ENCODE peak calls at places on chromosomes 4 and X, in nine cellular contexts. K is cardiac muscle cell, J is PC-3, P is WTC11, Z is fibroblast of mammary gland, S is transverse colon, I is IMR-90, O is choroid plexus epithelial cell, E is breast epithelium. L is an unnamed sample.

GRCh38 chrX:24946369-24946768 is 69.4 kb downstream of the ARX start:
- DNase-seq in K (no peak), J (no peak), P (no peak), Z (no peak), S (no peak), I (no peak), O (no peak), E (no peak), L (no peak)

GRCh38 chr4:108010167-108010566 is 20.5 kb downstream of the HADH start:
- DNase-seq in K (no peak), J (peak; percentile 39), P (no peak), Z (peak; percentile 88), S (no peak), I (peak; percentile 89), O (peak; percentile 67), E (no peak), L (no peak)

GRCh38 chrX:134717698-134718328 is 59.5 kb upstream of the PLAC1 start:
- DNase-seq in K (no peak), J (peak; percentile 53), P (no peak), Z (peak; percentile 68), S (no peak), I (peak; percentile 68), O (peak; percentile 10), E (no peak), L (peak; percentile 17)

GRCh38 chrX:7202206-7202605 is 54.3 kb upstream of the PUDP start:
- DNase-seq in K (no peak), J (peak; percentile 65), P (no peak), Z (no peak), S (no peak), I (no peak), O (peak; percentile 57), E (no peak), L (no peak)

GRCh38 chr4:173360587-173361221 is 10.1 kb upstream of the SAP30 start:
- DNase-seq in K (peak; percentile 13), J (peak; percentile 33), P (no peak), Z (no peak), S (no peak), I (peak; percentile 25), O (peak; percentile 46), E (no peak), L (no peak)

GRCh38 chr4:5730993-5731975 is 20.3 kb downstream of the EVC start:
- DNase-seq in K (no peak), J (no peak), P (no peak), Z (peak; percentile 49), S (no peak), I (no peak), O (no peak), E (no peak), L (no peak)

GRCh38 chr4:26099967-26100366 is 185.9 kb downstream of the SMIM20 start:
- DNase-seq in K (no peak), J (no peak), P (no peak), Z (no peak), S (no peak), I (no peak), O (no peak), E (no peak), L (no peak)

GRCh38 chr4:123624959-123625358 is 228.4 kb downstream of the SPRY1 start:
- DNase-seq in K (no peak), J (no peak), P (no peak), Z (no peak), S (no peak), I (no peak), O (no peak), E (no peak), L (no peak)

GRCh38 chrX:9144643-9145290 is 110.8 kb upstream of the FAM9B start:
- DNase-seq in K (no peak), J (no peak), P (no peak), Z (peak; percentile 40), S (no peak), I (no peak), O (peak; percentile 40), E (no peak), L (no peak)

GRCh38 chrX:136047969-136048368 is 62.7 kb downstream of the SLC9A6 start:
- DNase-seq in K (no peak), J (peak; percentile 37), P (no peak), Z (peak; percentile 77), S (no peak), I (peak; percentile 55), O (peak; percentile 38), E (no peak), L (no peak)

GRCh38 chr4:135670548-135670947 is 1469.0 kb upstream of the PABPC4L start:
- DNase-seq in K (no peak), J (no peak), P (no peak), Z (no peak), S (no peak), I (no peak), O (no peak), E (no peak), L (no peak)

GRCh38 chr4:6232836-6233785 is 32.8 kb upstream of the JAKMIP1 start:
- DNase-seq in K (no peak), J (no peak), P (no peak), Z (no peak), S (no peak), I (no peak), O (no peak), E (peak; percentile 37), L (no peak)

DNA sequence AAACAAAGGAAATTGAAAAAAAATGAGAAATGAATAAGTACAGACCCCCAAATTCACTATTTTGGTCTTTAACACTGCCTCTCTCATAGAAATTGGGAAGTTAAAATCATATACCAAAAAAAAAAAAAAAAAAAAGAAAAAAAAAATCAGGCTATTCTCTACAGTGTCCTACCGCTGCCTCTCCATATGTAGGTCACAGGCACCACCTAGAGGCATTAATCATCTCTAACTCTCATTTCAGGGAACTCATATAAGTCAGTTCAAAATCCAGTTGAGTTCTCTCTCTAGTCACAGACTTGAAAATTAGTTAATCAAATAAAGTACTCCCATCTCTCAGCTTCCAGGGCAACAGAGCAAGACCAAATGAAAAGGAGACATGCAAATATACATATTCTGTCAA is 47.9 kb downstream of the COX18 start:
- DNase-seq in K (peak; percentile 58), J (peak; percentile 80), P (no peak), Z (peak; percentile 51), S (no peak), I (peak; percentile 31), O (peak; percentile 87), E (no peak), L (peak; percentile 8)
- TF ChIP-seq CTCF in K (peak; percentile 49), J (peak; percentile 85), P (no peak), Z (peak; percentile 27), S (no peak), I (peak; percentile 49), O (peak; percentile 65), E (peak; percentile 22), L (peak; percentile 22)

DNA sequence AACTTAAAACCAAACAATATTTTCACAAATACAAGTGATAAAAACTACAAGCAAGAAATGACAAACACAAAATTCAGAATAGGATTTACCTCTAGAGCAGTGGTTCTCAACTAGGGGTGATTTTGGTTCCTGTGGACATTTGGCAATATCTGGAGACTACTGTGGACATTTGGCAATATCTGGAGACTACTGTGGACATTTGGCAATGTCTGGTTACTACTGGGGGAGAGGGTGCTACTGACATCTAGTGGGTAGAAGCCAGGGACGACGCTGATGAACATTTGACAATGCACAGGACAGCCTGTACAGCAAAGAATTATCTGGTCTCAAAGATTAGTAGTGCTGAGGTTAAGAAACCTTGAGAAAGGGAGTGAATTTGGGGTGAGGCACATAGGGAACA is 169.8 kb downstream of the CLCN4 start:
- DNase-seq in K (no peak), J (peak; percentile 52), P (no peak), Z (peak; percentile 68), S (no peak), I (peak; percentile 43), O (peak; percentile 71), E (no peak), L (no peak)
- TF ChIP-seq CTCF in K (peak; percentile 41), J (peak; percentile 56), P (no peak), Z (peak; percentile 55), S (no peak), I (peak; percentile 46), O (peak; percentile 70), E (no peak), L (no peak)

DNA sequence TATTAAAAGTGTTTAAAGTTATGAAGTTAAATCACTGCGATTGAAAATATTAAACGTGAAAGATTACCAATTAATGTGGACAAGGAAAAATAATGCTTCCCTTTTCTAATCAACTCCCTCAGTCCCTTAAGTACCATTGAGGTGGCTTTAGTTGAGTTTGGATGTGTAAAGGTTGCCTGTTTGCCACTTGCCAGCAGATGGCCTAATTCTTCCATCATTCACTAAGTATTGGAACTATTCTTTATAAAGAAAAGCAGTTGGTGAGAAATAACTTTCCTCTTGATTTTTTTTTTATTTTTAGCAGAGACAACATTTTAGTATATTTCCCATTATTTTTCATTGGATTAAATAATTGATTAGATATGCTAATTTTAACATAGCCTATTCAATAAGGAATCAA is 295.9 kb upstream of the TACR3 start:
- DNase-seq in K (peak; percentile 34), J (peak; percentile 30), P (no peak), Z (no peak), S (no peak), I (no peak), O (peak; percentile 1), E (no peak), L (no peak)
- TF ChIP-seq CTCF in K (no peak), J (peak; percentile 55), P (no peak), Z (no peak), S (no peak), I (no peak), O (peak; percentile 4), E (no peak), L (no peak)

GRCh38 chr4:184596617-184597185 is 52.5 kb downstream of the CASP3 start:
- DNase-seq in K (peak; percentile 3), J (peak; percentile 38), P (no peak), Z (no peak), S (no peak), I (no peak), O (peak; percentile 54), E (no peak), L (no peak)

GRCh38 chr4:184599492-184600135 is 49.6 kb downstream of the CASP3 start:
- DNase-seq in K (no peak), J (peak; percentile 37), P (no peak), Z (peak; percentile 84), S (no peak), I (peak; percentile 86), O (peak; percentile 93), E (no peak), L (no peak)

GRCh38 chr4:184596044-184596616 is 53.1 kb downstream of the CASP3 start:
- DNase-seq in K (no peak), J (no peak), P (no peak), Z (no peak), S (no peak), I (no peak), O (peak; percentile 5), E (no peak), L (no peak)

GRCh38 chr4:184595430-184595829 is 53.8 kb downstream of the CASP3 start:
- DNase-seq in K (no peak), J (no peak), P (no peak), Z (no peak), S (no peak), I (no peak), O (no peak), E (no peak), L (no peak)

DNA sequence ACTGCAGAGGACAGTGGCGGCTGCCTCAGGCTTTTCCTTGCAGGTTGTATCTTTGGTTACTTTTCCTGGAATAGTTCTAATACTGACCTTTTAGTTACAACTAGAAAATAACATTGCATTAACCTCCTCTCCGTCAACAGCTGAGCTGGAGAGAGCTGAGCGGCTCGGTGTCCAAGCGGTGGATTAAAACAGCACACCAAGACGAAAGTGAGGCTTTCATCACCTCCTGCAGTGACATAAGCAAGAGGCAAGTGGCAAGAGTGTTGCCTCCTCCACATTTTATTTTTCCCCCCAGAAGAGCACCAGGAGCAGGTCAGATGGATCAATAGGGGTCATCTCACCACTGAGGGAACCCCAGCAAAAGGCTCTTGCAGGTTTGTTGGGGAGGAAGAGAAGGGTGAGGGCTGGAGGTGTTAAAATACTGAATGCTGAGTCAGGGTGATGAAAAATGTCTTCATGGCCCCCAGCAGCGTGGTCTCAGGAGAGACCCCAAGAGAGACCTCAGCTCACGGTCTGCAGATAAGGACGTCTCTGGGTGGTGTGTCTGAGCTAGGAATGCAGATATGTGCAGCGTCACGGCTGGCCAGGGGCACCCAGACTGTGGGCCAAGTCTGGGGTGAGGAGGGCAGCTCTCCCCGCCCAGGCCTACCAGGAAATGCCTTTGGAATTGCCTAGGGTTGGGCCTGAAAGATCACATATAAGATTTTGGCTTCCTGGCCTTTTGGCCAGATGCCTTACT is 50.3 kb downstream of the CASP3 start:
- DNase-seq in K (peak; percentile 48), J (no peak), P (no peak), Z (no peak), S (no peak), I (no peak), O (peak; percentile 71), E (no peak), L (no peak)
- TF ChIP-seq CTCF in K (no peak), J (no peak), P (no peak), Z (no peak), S (no peak), I (no peak), O (no peak), E (no peak), L (no peak)